ENCODE peak calls at places on chromosomes 6 and 20, in seven cellular contexts. One of them, this sample, is unnamed.

GRCh38 chr20:63911171-63911570 is 16.2 kb downstream of the DNAJC5 start:
- DNase-seq in stomach: peak; percentile 72
- DNase-seq in foreskin fibroblast: no peak
- DNase-seq in glutamatergic neuron: no peak
- DNase-seq in ovary: no peak
- DNase-seq in neural crest cell: no peak
- DNase-seq in psoas muscle: no peak
- DNase-seq in this sample: no peak

GRCh38 chr6:45663181-45664180 is 285.7 kb upstream of the SUPT3H start:
- DNase-seq in ovary: no peak
- DNase-seq in stomach: no peak
- DNase-seq in neural crest cell: peak; percentile 44
- DNase-seq in foreskin fibroblast: peak; percentile 75
- DNase-seq in glutamatergic neuron: peak; percentile 60
- DNase-seq in psoas muscle: peak; percentile 67
- DNase-seq in this sample: no peak

GRCh38 chr6:41654433-41655020 is 16.3 kb downstream of the MDFI start:
- DNase-seq in neural crest cell: no peak
- DNase-seq in foreskin fibroblast: no peak
- DNase-seq in ovary: no peak
- DNase-seq in psoas muscle: no peak
- DNase-seq in stomach: no peak
- DNase-seq in glutamatergic neuron: no peak
- DNase-seq in this sample: no peak

GRCh38 chr6:75802366-75802765 is 53.3 kb downstream of the MYO6 start:
- DNase-seq in ovary: no peak
- DNase-seq in glutamatergic neuron: no peak
- DNase-seq in foreskin fibroblast: no peak
- DNase-seq in stomach: no peak
- DNase-seq in psoas muscle: no peak
- DNase-seq in neural crest cell: no peak
- DNase-seq in this sample: no peak

GRCh38 chr6:44664716-44665115 is 277.2 kb downstream of the CDC5L start:
- DNase-seq in ovary: no peak
- DNase-seq in stomach: peak; percentile 1
- DNase-seq in glutamatergic neuron: no peak
- DNase-seq in psoas muscle: no peak
- DNase-seq in foreskin fibroblast: peak; percentile 23
- DNase-seq in neural crest cell: no peak
- DNase-seq in this sample: no peak

GRCh38 chr6:15387118-15387517 is 141.2 kb downstream of the JARID2 start:
- DNase-seq in stomach: no peak
- DNase-seq in psoas muscle: no peak
- DNase-seq in neural crest cell: no peak
- DNase-seq in ovary: no peak
- DNase-seq in glutamatergic neuron: no peak
- DNase-seq in foreskin fibroblast: peak; percentile 60
- DNase-seq in this sample: no peak

GRCh38 chr6:3913077-3913957 is 64.1 kb downstream of the FAM50B start:
- DNase-seq in psoas muscle: no peak
- DNase-seq in foreskin fibroblast: peak; percentile 97
- DNase-seq in ovary: peak; percentile 61
- DNase-seq in stomach: peak; percentile 77
- DNase-seq in glutamatergic neuron: no peak
- DNase-seq in neural crest cell: no peak
- DNase-seq in this sample: peak; percentile 89

GRCh38 chr6:42520786-42521607 is 42.8 kb upstream of the UBR2 start:
- DNase-seq in glutamatergic neuron: no peak
- DNase-seq in ovary: no peak
- DNase-seq in psoas muscle: no peak
- DNase-seq in foreskin fibroblast: peak; percentile 38
- DNase-seq in stomach: no peak
- DNase-seq in neural crest cell: no peak
- DNase-seq in this sample: no peak

GRCh38 chr6:142384455-142385332 is 82.9 kb downstream of the ADGRG6 start:
- DNase-seq in glutamatergic neuron: no peak
- DNase-seq in foreskin fibroblast: peak; percentile 53
- DNase-seq in stomach: no peak
- DNase-seq in ovary: no peak
- DNase-seq in psoas muscle: no peak
- DNase-seq in neural crest cell: no peak
- DNase-seq in this sample: no peak

GRCh38 chr20:62206388-62206775 is 13.7 kb downstream of the HRH3 start:
- DNase-seq in foreskin fibroblast: no peak
- DNase-seq in neural crest cell: no peak
- DNase-seq in ovary: no peak
- DNase-seq in stomach: no peak
- DNase-seq in glutamatergic neuron: no peak
- DNase-seq in psoas muscle: no peak
- DNase-seq in this sample: no peak

GRCh38 chr6:10278786-10279185 is 136.1 kb downstream of the TFAP2A start:
- DNase-seq in foreskin fibroblast: no peak
- DNase-seq in ovary: no peak
- DNase-seq in stomach: no peak
- DNase-seq in neural crest cell: no peak
- DNase-seq in psoas muscle: no peak
- DNase-seq in glutamatergic neuron: no peak
- DNase-seq in this sample: no peak

GRCh38 chr6:143098054-143098673 is 37.5 kb downstream of the AIG1 start:
- DNase-seq in psoas muscle: no peak
- DNase-seq in ovary: no peak
- DNase-seq in neural crest cell: no peak
- DNase-seq in stomach: no peak
- DNase-seq in glutamatergic neuron: no peak
- DNase-seq in foreskin fibroblast: no peak
- DNase-seq in this sample: no peak

GRCh38 chr6:74519172-74519571 is 686.7 kb downstream of the COL12A1 start:
- DNase-seq in ovary: no peak
- DNase-seq in foreskin fibroblast: peak; percentile 75
- DNase-seq in neural crest cell: no peak
- DNase-seq in stomach: no peak
- DNase-seq in psoas muscle: no peak
- DNase-seq in glutamatergic neuron: no peak
- DNase-seq in this sample: no peak

GRCh38 chr6:24692851-24693592 is 25.9 kb downstream of the C6orf62 start:
- DNase-seq in psoas muscle: no peak
- DNase-seq in neural crest cell: no peak
- DNase-seq in foreskin fibroblast: no peak
- DNase-seq in ovary: no peak
- DNase-seq in glutamatergic neuron: no peak
- DNase-seq in stomach: no peak
- DNase-seq in this sample: no peak

GRCh38 chr6:11989376-11989775 is 22.7 kb upstream of the HIVEP1 start:
- DNase-seq in stomach: no peak
- DNase-seq in neural crest cell: no peak
- DNase-seq in psoas muscle: no peak
- DNase-seq in glutamatergic neuron: no peak
- DNase-seq in ovary: no peak
- DNase-seq in foreskin fibroblast: peak; percentile 32
- DNase-seq in this sample: no peak

GRCh38 chr6:168157272-168158007 is 78.4 kb upstream of the FRMD1 start:
- DNase-seq in psoas muscle: no peak
- DNase-seq in neural crest cell: no peak
- DNase-seq in stomach: no peak
- DNase-seq in ovary: no peak
- DNase-seq in foreskin fibroblast: peak; percentile 70
- DNase-seq in glutamatergic neuron: no peak
- DNase-seq in this sample: no peak

GRCh38 chr6:138493413-138493812 is 5.9 kb downstream of the NHSL1 start:
- DNase-seq in stomach: no peak
- DNase-seq in ovary: no peak
- DNase-seq in neural crest cell: no peak
- DNase-seq in glutamatergic neuron: no peak
- DNase-seq in psoas muscle: no peak
- DNase-seq in foreskin fibroblast: peak; percentile 74
- DNase-seq in this sample: peak; percentile 49

GRCh38 chr20:35235881-35236280 is 9.4 kb downstream of the MMP24 start:
- DNase-seq in ovary: no peak
- DNase-seq in glutamatergic neuron: no peak
- DNase-seq in neural crest cell: no peak
- DNase-seq in psoas muscle: no peak
- DNase-seq in foreskin fibroblast: no peak
- DNase-seq in stomach: no peak
- DNase-seq in this sample: no peak

GRCh38 chr6:105628156-105628860 is 225.4 kb upstream of the PREP start:
- DNase-seq in foreskin fibroblast: no peak
- DNase-seq in stomach: no peak
- DNase-seq in psoas muscle: no peak
- DNase-seq in glutamatergic neuron: no peak
- DNase-seq in ovary: no peak
- DNase-seq in neural crest cell: no peak
- DNase-seq in this sample: no peak

GRCh38 chr20:3157817-3158216 is 1.8 kb downstream of the FASTKD5 start:
- DNase-seq in neural crest cell: no peak
- DNase-seq in psoas muscle: no peak
- DNase-seq in ovary: no peak
- DNase-seq in foreskin fibroblast: no peak
- DNase-seq in stomach: no peak
- DNase-seq in glutamatergic neuron: no peak
- DNase-seq in this sample: no peak

GRCh38 chr6:118372413-118372812 is 175.7 kb upstream of the PLN start:
- DNase-seq in glutamatergic neuron: no peak
- DNase-seq in psoas muscle: peak; percentile 77
- DNase-seq in stomach: no peak
- DNase-seq in ovary: no peak
- DNase-seq in foreskin fibroblast: peak; percentile 82
- DNase-seq in neural crest cell: no peak
- DNase-seq in this sample: no peak

GRCh38 chr20:64102647-64103354 is 4.6 kb downstream of the NPBWR2 start:
- DNase-seq in psoas muscle: peak; percentile 33
- DNase-seq in ovary: no peak
- DNase-seq in stomach: no peak
- DNase-seq in foreskin fibroblast: no peak
- DNase-seq in glutamatergic neuron: peak; percentile 47
- DNase-seq in neural crest cell: no peak
- DNase-seq in this sample: no peak

GRCh38 chr6:39029156-39030011 is 19.2 kb upstream of the GLP1R start:
- DNase-seq in psoas muscle: no peak
- DNase-seq in foreskin fibroblast: no peak
- DNase-seq in ovary: no peak
- DNase-seq in glutamatergic neuron: peak; percentile 74
- DNase-seq in neural crest cell: peak; percentile 53
- DNase-seq in stomach: no peak
- DNase-seq in this sample: no peak

GRCh38 chr6:164455835-164456234 is 853.6 kb downstream of the C6orf118 start:
- DNase-seq in foreskin fibroblast: no peak
- DNase-seq in neural crest cell: no peak
- DNase-seq in glutamatergic neuron: no peak
- DNase-seq in ovary: no peak
- DNase-seq in stomach: no peak
- DNase-seq in psoas muscle: no peak
- DNase-seq in this sample: no peak

GRCh38 chr20:23517719-23518118 is 26.8 kb downstream of the CST8 start:
- DNase-seq in ovary: no peak
- DNase-seq in stomach: no peak
- DNase-seq in glutamatergic neuron: no peak
- DNase-seq in foreskin fibroblast: no peak
- DNase-seq in neural crest cell: no peak
- DNase-seq in psoas muscle: no peak
- DNase-seq in this sample: no peak

GRCh38 chr6:120826253-120826652 is 508.0 kb downstream of the TBC1D32 start:
- DNase-seq in neural crest cell: peak; percentile 25
- DNase-seq in stomach: peak; percentile 55
- DNase-seq in glutamatergic neuron: peak; percentile 66
- DNase-seq in ovary: no peak
- DNase-seq in foreskin fibroblast: no peak
- DNase-seq in psoas muscle: no peak
- DNase-seq in this sample: no peak

DNA sequence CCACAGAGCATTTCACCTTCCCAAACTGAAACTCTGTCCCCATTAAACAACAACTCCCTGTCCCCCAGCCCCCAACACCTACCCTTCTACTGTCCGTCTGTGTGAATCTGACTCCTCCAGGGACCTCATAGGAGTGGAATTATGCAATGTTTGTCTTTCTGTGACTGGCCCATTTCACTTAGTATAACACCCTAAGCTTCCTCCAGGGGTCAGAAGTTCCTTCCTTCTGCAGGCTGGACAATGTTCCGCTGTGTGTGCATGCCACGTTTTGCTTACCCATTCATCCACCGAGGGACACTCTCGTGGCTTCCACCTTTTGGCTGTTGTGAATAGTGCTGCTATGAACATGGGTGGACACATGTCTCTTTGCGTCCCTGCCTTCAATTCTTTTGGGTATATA is 37.6 kb upstream of the MPC1 start:
- DNase-seq in psoas muscle: peak; percentile 7
- DNase-seq in glutamatergic neuron: no peak
- DNase-seq in stomach: no peak
- DNase-seq in foreskin fibroblast: peak; percentile 47
- DNase-seq in neural crest cell: no peak
- DNase-seq in ovary: no peak
- DNase-seq in this sample: no peak
- TF ChIP-seq CTCF in psoas muscle: no peak
- TF ChIP-seq CTCF in glutamatergic neuron: no peak
- TF ChIP-seq CTCF in stomach: no peak
- TF ChIP-seq CTCF in foreskin fibroblast: no peak
- TF ChIP-seq CTCF in neural crest cell: peak; percentile 31
- TF ChIP-seq CTCF in ovary: no peak
- TF ChIP-seq CTCF in this sample: no peak

DNA sequence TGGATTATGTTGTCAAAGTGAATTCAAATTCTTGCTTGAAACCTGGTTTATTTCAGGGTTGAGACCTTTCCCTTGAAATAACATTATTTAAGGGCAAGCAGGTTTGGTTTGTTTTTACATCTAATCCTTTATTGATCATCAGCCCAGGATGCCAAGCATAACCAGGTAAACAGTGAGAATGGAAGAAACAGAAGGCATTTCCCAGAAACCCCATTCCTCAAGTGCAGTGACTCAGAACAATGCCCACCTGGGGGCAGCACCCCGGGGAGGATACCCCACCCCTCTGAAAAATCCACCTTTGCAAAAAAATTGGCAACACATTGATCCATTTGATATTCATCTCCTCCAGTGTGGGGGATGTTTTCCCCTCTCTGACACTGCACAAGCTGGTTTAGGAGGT is 32.5 kb downstream of the POFUT1 start:
- DNase-seq in glutamatergic neuron: no peak
- DNase-seq in ovary: no peak
- DNase-seq in neural crest cell: no peak
- DNase-seq in foreskin fibroblast: no peak
- DNase-seq in stomach: no peak
- DNase-seq in psoas muscle: no peak
- DNase-seq in this sample: no peak
- TF ChIP-seq CTCF in glutamatergic neuron: no peak
- TF ChIP-seq CTCF in ovary: no peak
- TF ChIP-seq CTCF in neural crest cell: no peak
- TF ChIP-seq CTCF in foreskin fibroblast: no peak
- TF ChIP-seq CTCF in stomach: no peak
- TF ChIP-seq CTCF in psoas muscle: no peak
- TF ChIP-seq CTCF in this sample: no peak

GRCh38 chr6:71967436-71967835 is 81.1 kb downstream of the RIMS1 start:
- DNase-seq in neural crest cell: no peak
- DNase-seq in foreskin fibroblast: no peak
- DNase-seq in psoas muscle: no peak
- DNase-seq in glutamatergic neuron: no peak
- DNase-seq in ovary: no peak
- DNase-seq in stomach: no peak
- DNase-seq in this sample: no peak

GRCh38 chr6:71965404-71965803 is 79.1 kb downstream of the RIMS1 start:
- DNase-seq in glutamatergic neuron: peak; percentile 83
- DNase-seq in neural crest cell: no peak
- DNase-seq in foreskin fibroblast: no peak
- DNase-seq in stomach: no peak
- DNase-seq in psoas muscle: no peak
- DNase-seq in ovary: no peak
- DNase-seq in this sample: no peak
- TF ChIP-seq CTCF in glutamatergic neuron: no peak
- TF ChIP-seq CTCF in neural crest cell: no peak
- TF ChIP-seq CTCF in foreskin fibroblast: no peak
- TF ChIP-seq CTCF in stomach: no peak
- TF ChIP-seq CTCF in psoas muscle: no peak
- TF ChIP-seq CTCF in ovary: no peak
- TF ChIP-seq CTCF in this sample: no peak

GRCh38 chr20:25306991-25307903 is 59.4 kb downstream of the PYGB start:
- DNase-seq in glutamatergic neuron: no peak
- DNase-seq in psoas muscle: no peak
- DNase-seq in stomach: no peak
- DNase-seq in foreskin fibroblast: no peak
- DNase-seq in ovary: no peak
- DNase-seq in neural crest cell: no peak
- DNase-seq in this sample: no peak
- TF ChIP-seq CTCF in glutamatergic neuron: no peak
- TF ChIP-seq CTCF in psoas muscle: no peak
- TF ChIP-seq CTCF in stomach: no peak
- TF ChIP-seq CTCF in foreskin fibroblast: no peak
- TF ChIP-seq CTCF in ovary: no peak
- TF ChIP-seq CTCF in neural crest cell: no peak
- TF ChIP-seq CTCF in this sample: no peak

This sample was measured in AG09319.